ENCODE peak calls at places on chromosome 7, in five cellular contexts. S is DMS153, C is fibroblast of pulmonary artery, P is MCF 10A, E is PC-9. J is an unnamed sample.

GRCh38 chr7:117133125-117133524 is 179.8 kb downstream of the ST7 start:
- DNase-seq in S (no peak), C (no peak), P (no peak), E (no peak), J (no peak)

GRCh38 chr7:92754756-92755581 is 81.4 kb downstream of the CDK6 start:
- DNase-seq in S (peak), C (no peak), P (no peak), E (no peak), J (no peak)

GRCh38 chr7:158567153-158567603 is 20.4 kb downstream of the PTPRN2 start:
- DNase-seq in S (peak), C (no peak), P (no peak), E (no peak), J (no peak)

GRCh38 chr7:83925860-83926259 is 268.7 kb downstream of the SEMA3A start:
- DNase-seq in S (no peak), C (no peak), P (peak), E (no peak), J (no peak)

GRCh38 chr7:36205844-36206243 is 52.8 kb downstream of the EEPD1 start:
- DNase-seq in S (no peak), C (no peak), P (no peak), E (no peak), J (no peak)

GRCh38 chr7:115477193-115477651 is 553.3 kb downstream of the TFEC start:
- DNase-seq in S (no peak), C (peak), P (no peak), E (no peak), J (peak)

GRCh38 chr7:26508917-26509316 is 217.3 kb downstream of the SNX10 start:
- DNase-seq in S (peak), C (no peak), P (no peak), E (no peak), J (no peak)

GRCh38 chr7:7772385-7772784 is 54.0 kb upstream of the RPA3 start:
- DNase-seq in S (peak), C (no peak), P (peak), E (no peak), J (peak)

GRCh38 chr7:46383605-46384004 is 462.5 kb upstream of the IGFBP3 start:
- DNase-seq in S (no peak), C (peak), P (peak), E (no peak), J (peak)

GRCh38 chr7:82183633-82184032 is 259.9 kb downstream of the CACNA2D1 start:
- DNase-seq in S (no peak), C (peak), P (peak), E (no peak), J (peak)

GRCh38 chr7:158309844-158310763 is 277.5 kb downstream of the PTPRN2 start:
- DNase-seq in S (no peak), C (no peak), P (no peak), E (no peak), J (no peak)

GRCh38 chr7:30566596-30566995 is 28.1 kb upstream of the GARS1 start:
- DNase-seq in S (no peak), C (no peak), P (no peak), E (no peak), J (no peak)

GRCh38 chr7:74467876-74468275 is 14.2 kb downstream of the GTF2IRD1 start:
- DNase-seq in S (no peak), C (no peak), P (no peak), E (no peak), J (no peak)

GRCh38 chr7:130733866-130734524 is at the start of gene KLF14:
- DNase-seq in S (peak), C (no peak), P (no peak), E (peak), J (peak)

GRCh38 chr7:107711301-107711700 is 32.6 kb upstream of the CBLL1 start:
- DNase-seq in S (no peak), C (no peak), P (no peak), E (no peak), J (peak)

J was measured in iris pigment epithelial cell.